ENCODE peak calls at places on chromosome X, in five cellular contexts. One of them, this sample, is unnamed.

GRCh38 chrX:96906741-96907140 is 23.0 kb downstream of the RPA4 start:
- DNase-seq in effector CD4-positive, alpha-beta T cell: no peak
- DNase-seq in RKO: no peak
- DNase-seq in body of pancreas: no peak
- DNase-seq in HFFc6: no peak
- DNase-seq in this sample: no peak

GRCh38 chrX:38220024-38220935 is at the start of gene SRPX:
- DNase-seq in effector CD4-positive, alpha-beta T cell: no peak
- DNase-seq in RKO: peak; percentile 75
- DNase-seq in body of pancreas: no peak
- DNase-seq in HFFc6: peak; percentile 41
- DNase-seq in this sample: peak; percentile 29

GRCh38 chrX:31130457-31131215 is 58.8 kb upstream of the FTHL17 start:
- DNase-seq in body of pancreas: no peak
- DNase-seq in effector CD4-positive, alpha-beta T cell: no peak
- DNase-seq in HFFc6: no peak
- DNase-seq in RKO: no peak
- DNase-seq in this sample: no peak

GRCh38 chrX:138886769-138887168 is 175.3 kb upstream of the FGF13 start:
- DNase-seq in body of pancreas: no peak
- DNase-seq in RKO: no peak
- DNase-seq in effector CD4-positive, alpha-beta T cell: no peak
- DNase-seq in HFFc6: no peak
- DNase-seq in this sample: no peak

GRCh38 chrX:101658661-101659477 is 781 bp downstream of the ARMCX2 start:
- DNase-seq in HFFc6: no peak
- DNase-seq in effector CD4-positive, alpha-beta T cell: peak; percentile 31
- DNase-seq in RKO: peak; percentile 55
- DNase-seq in body of pancreas: peak; percentile 61
- DNase-seq in this sample: peak; percentile 69

GRCh38 chrX:12237131-12237530 is 98.9 kb downstream of the FRMPD4 start:
- DNase-seq in body of pancreas: no peak
- DNase-seq in effector CD4-positive, alpha-beta T cell: no peak
- DNase-seq in HFFc6: no peak
- DNase-seq in RKO: no peak
- DNase-seq in this sample: no peak

GRCh38 chrX:2434764-2435163 is 66.0 kb downstream of the DHRSX start:
- DNase-seq in effector CD4-positive, alpha-beta T cell: no peak
- DNase-seq in RKO: no peak
- DNase-seq in body of pancreas: no peak
- DNase-seq in HFFc6: no peak
- DNase-seq in this sample: no peak

GRCh38 chrX:108178099-108178498 is 86.5 kb downstream of the ATG4A start:
- DNase-seq in effector CD4-positive, alpha-beta T cell: no peak
- DNase-seq in HFFc6: no peak
- DNase-seq in body of pancreas: no peak
- DNase-seq in RKO: no peak
- DNase-seq in this sample: no peak

GRCh38 chrX:101958139-101958538 is 26.3 kb upstream of the ZMAT1 start:
- DNase-seq in HFFc6: peak; percentile 44
- DNase-seq in RKO: no peak
- DNase-seq in effector CD4-positive, alpha-beta T cell: no peak
- DNase-seq in body of pancreas: no peak
- DNase-seq in this sample: no peak

GRCh38 chrX:139924069-139924695 is 8.7 kb downstream of the ATP11C start:
- DNase-seq in body of pancreas: no peak
- DNase-seq in RKO: no peak
- DNase-seq in HFFc6: no peak
- DNase-seq in effector CD4-positive, alpha-beta T cell: no peak
- DNase-seq in this sample: no peak

GRCh38 chrX:153334654-153335295 is 822 bp downstream of the ZNF275 start:
- DNase-seq in effector CD4-positive, alpha-beta T cell: no peak
- DNase-seq in HFFc6: no peak
- DNase-seq in RKO: no peak
- DNase-seq in body of pancreas: no peak
- DNase-seq in this sample: no peak